ENCODE peak calls at places on chromosomes 16 and 17, in ten cellular contexts. T, X, Q, H, P, V, G, W, F and K are unnamed samples.

GRCh38 chr16:81523387-81524115 is 78.9 kb downstream of the CMIP start:
- DNase-seq in P (no peak), X (peak; percentile 51), V (no peak), T (no peak), W (peak; percentile 99), G (peak; percentile 70), H (no peak), F (peak; percentile 62), Q (peak; percentile 92), K (no peak)

GRCh38 chr16:62041401-62041800 is 5.2 kb upstream of the CDH8 start:
- DNase-seq in Q (no peak), T (no peak), X (peak; percentile 54), F (no peak), H (peak; percentile 67), V (no peak), P (peak; percentile 23), W (peak; percentile 45), G (peak; percentile 3), K (no peak)

GRCh38 chr17:10612957-10613744 is 44.0 kb downstream of the MYH3 start:
- DNase-seq in T (no peak), X (no peak), W (no peak), G (peak; percentile 35), H (no peak), V (no peak), Q (no peak), F (no peak), P (no peak), K (no peak)

GRCh38 chr17:28327709-28328108 is 7.6 kb downstream of the IFT20 start:
- DNase-seq in T (no peak), F (no peak), Q (no peak), X (no peak), G (no peak), W (no peak), H (peak; percentile 2), V (no peak), P (no peak), K (no peak)

GRCh38 chr16:57426356-57426755 is 20.8 kb downstream of the CIAPIN1 start:
- DNase-seq in T (no peak), H (no peak), Q (no peak), X (no peak), P (no peak), F (peak; percentile 16), G (no peak), V (no peak), W (no peak), K (no peak)

GRCh38 chr16:35463358-35463757 is 2003.9 kb downstream of the TP53TG3F start:
- DNase-seq in V (no peak), P (no peak), G (no peak), W (no peak), T (no peak), F (no peak), H (no peak), X (no peak), Q (no peak), K (no peak)

GRCh38 chr17:63399316-63399715 is 46.8 kb downstream of the CYB561 start:
- DNase-seq in F (no peak), W (no peak), P (no peak), V (peak; percentile 70), H (no peak), X (no peak), T (no peak), G (peak; percentile 66), Q (no peak), K (no peak)

GRCh38 chr17:61368049-61368831 is 31.4 kb upstream of the TBX2 start:
- DNase-seq in Q (no peak), W (no peak), F (no peak), P (no peak), V (no peak), T (no peak), H (no peak), X (no peak), G (no peak), K (no peak)

GRCh38 chr17:3732171-3732570 is 8.5 kb downstream of the HASPIN start:
- DNase-seq in P (peak; percentile 67), V (no peak), Q (no peak), W (no peak), T (no peak), G (peak; percentile 38), H (peak; percentile 41), F (no peak), X (no peak), K (no peak)

GRCh38 chr17:41896726-41897125 is 22.0 kb downstream of the ACLY start:
- DNase-seq in X (no peak), T (no peak), F (no peak), V (no peak), H (no peak), Q (no peak), W (no peak), G (no peak), P (no peak), K (no peak)

GRCh38 chr16:29849505-29849904 is 13.5 kb downstream of the CDIPT start:
- DNase-seq in T (no peak), F (no peak), X (no peak), W (no peak), P (no peak), V (no peak), Q (no peak), H (peak; percentile 53), G (no peak), K (no peak)

GRCh38 chr16:66270333-66270927 is 96.1 kb upstream of the CDH5 start:
- DNase-seq in H (peak; percentile 79), V (peak; percentile 53), F (peak; percentile 68), G (peak; percentile 90), P (peak; percentile 89), Q (peak; percentile 54), T (no peak), W (peak; percentile 56), X (no peak), K (peak; percentile 64)

GRCh38 chr16:21083729-21084268 is 66.8 kb downstream of the DNAH3 start:
- DNase-seq in H (peak; percentile 73), F (peak; percentile 71), G (peak; percentile 78), X (no peak), T (peak; percentile 7), Q (peak; percentile 68), P (peak; percentile 42), W (peak; percentile 70), V (peak; percentile 66), K (no peak)

GRCh38 chr16:6642271-6642670 is 690.4 kb upstream of the RBFOX1 start:
- DNase-seq in G (no peak), F (no peak), V (no peak), W (no peak), Q (no peak), X (no peak), T (no peak), P (no peak), H (no peak), K (no peak)

GRCh38 chr16:6645758-6646423 is 686.8 kb upstream of the RBFOX1 start:
- DNase-seq in H (no peak), Q (no peak), F (no peak), W (no peak), P (no peak), V (no peak), X (no peak), T (no peak), G (no peak), K (no peak)

GRCh38 chr16:6644916-6645315 is 687.7 kb upstream of the RBFOX1 start:
- DNase-seq in P (no peak), F (no peak), X (no peak), W (no peak), G (no peak), V (no peak), T (no peak), Q (no peak), H (no peak), K (no peak)

GRCh38 chr16:6646891-6647290 is 685.8 kb upstream of the RBFOX1 start:
- DNase-seq in H (no peak), V (no peak), T (no peak), Q (no peak), P (no peak), X (no peak), F (no peak), W (no peak), G (no peak), K (no peak)

GRCh38 chr16:6643083-6643686 is 689.5 kb upstream of the RBFOX1 start:
- DNase-seq in G (peak; percentile 58), V (peak; percentile 58), P (no peak), Q (peak; percentile 42), T (no peak), H (peak; percentile 78), X (no peak), W (peak; percentile 56), F (peak; percentile 47), K (no peak)
- TF ChIP-seq CTCF in G (peak; percentile 71), V (peak; percentile 47), P (peak; percentile 74), Q (peak; percentile 92), T (peak; percentile 77), H (peak; percentile 76), X (peak; percentile 92), W (peak; percentile 75), F (no peak), K (peak; percentile 87)

GRCh38 chr17:39781028-39781800 is 43.5 kb downstream of the GRB7 start:
- DNase-seq in P (no peak), H (no peak), V (peak; percentile 21), X (no peak), G (peak; percentile 19), F (no peak), Q (no peak), T (no peak), W (no peak), K (no peak)
- TF ChIP-seq CTCF in P (no peak), H (no peak), V (no peak), X (no peak), G (no peak), F (no peak), Q (no peak), T (no peak), W (no peak), K (no peak)

GRCh38 chr17:75321506-75321905 is 32.3 kb upstream of the SLC25A19 start:
- DNase-seq in X (no peak), T (no peak), W (no peak), P (no peak), Q (no peak), V (no peak), F (no peak), G (no peak), H (no peak), K (no peak)

GRCh38 chr17:75325348-75325747 is 36.1 kb upstream of the SLC25A19 start:
- DNase-seq in V (peak; percentile 14), F (no peak), H (no peak), Q (no peak), X (no peak), G (no peak), W (no peak), T (no peak), P (no peak), K (no peak)

GRCh38 chr17:75325827-75326586 is 36.8 kb upstream of the SLC25A19 start:
- DNase-seq in H (no peak), T (no peak), F (no peak), V (peak; percentile 89), X (no peak), G (peak; percentile 90), Q (no peak), P (no peak), W (no peak), K (no peak)

GRCh38 chr17:75319818-75320691 is 30.8 kb upstream of the SLC25A19 start:
- DNase-seq in F (no peak), P (peak; percentile 63), Q (no peak), H (no peak), X (no peak), G (peak; percentile 68), V (no peak), T (no peak), W (no peak), K (no peak)

GRCh38 chr17:75323043-75323591 is 33.9 kb upstream of the SLC25A19 start:
- DNase-seq in H (peak; percentile 94), P (peak; percentile 41), W (peak; percentile 85), V (peak; percentile 84), G (peak; percentile 93), Q (peak; percentile 77), F (peak; percentile 93), X (peak; percentile 77), T (peak; percentile 67), K (peak; percentile 71)
- TF ChIP-seq CTCF in H (peak; percentile 82), P (peak; percentile 64), W (peak; percentile 46), V (peak; percentile 62), G (peak; percentile 76), Q (peak; percentile 84), F (no peak), X (peak; percentile 87), T (peak; percentile 74), K (peak; percentile 96)

GRCh38 chr17:6327007-6327406 is 107.9 kb downstream of the AIPL1 start:
- DNase-seq in P (no peak), H (no peak), G (no peak), X (no peak), T (no peak), F (no peak), Q (no peak), W (no peak), V (peak; percentile 98), K (no peak)
- TF ChIP-seq CTCF in P (no peak), H (no peak), G (no peak), X (no peak), T (no peak), F (no peak), Q (no peak), W (no peak), V (peak; percentile 21), K (no peak)